ENCODE peak calls at places on chromosomes 4 and X, in six cellular contexts. W is gastrocnemius medialis; C is MCF 10A; U is CD8-positive, alpha-beta T cell; J is iris pigment epithelial cell; Z is activated CD4-positive, alpha-beta T cell treated with anti-CD3 and anti-CD28 coated beads, Interleukin-2, amount 10 ng/mL, durations not matched to agents 7 days and 5 days. H is an unnamed sample.

GRCh38 chrX:1391707-1392375 is at the start of gene SLC25A6:
- DNase-seq in U (peak; percentile 99), Z (peak; percentile 99), C (peak; percentile 96), J (peak; percentile 97), W (peak; percentile 98), H (no peak)

GRCh38 chrX:52608961-52609360 is 45.7 kb downstream of the SSX7 start:
- DNase-seq in W (no peak), Z (no peak), U (no peak), J (no peak), C (no peak), H (no peak)

GRCh38 chrX:8815460-8816065 is 14.4 kb upstream of the FAM9A start:
- DNase-seq in J (peak; percentile 40), Z (peak; percentile 30), W (no peak), C (peak; percentile 71), U (no peak), H (peak; percentile 42)

GRCh38 chr4:123866796-123867195 is 470.2 kb downstream of the SPRY1 start:
- DNase-seq in W (no peak), Z (no peak), J (no peak), U (no peak), C (no peak), H (no peak)

GRCh38 chrX:52424658-52425057 is 55.8 kb downstream of the XAGE2 start:
- DNase-seq in J (peak; percentile 52), U (no peak), W (no peak), Z (no peak), C (peak; percentile 36), H (no peak)

GRCh38 chr4:37561196-37561802 is 124.9 kb downstream of the RELL1 start:
- DNase-seq in J (no peak), U (no peak), Z (no peak), C (no peak), W (no peak), H (no peak)

GRCh38 chrX:43436497-43436896 is 219.6 kb upstream of the MAOA start:
- DNase-seq in C (no peak), Z (no peak), J (no peak), W (no peak), U (no peak), H (no peak)

GRCh38 chr4:304987-305680 is at the start of gene ZNF732:
- DNase-seq in J (peak; percentile 93), C (peak; percentile 89), W (no peak), U (no peak), Z (no peak), H (no peak)

GRCh38 chrX:37926700-37927099 is 79.3 kb upstream of the DYNLT3 start:
- DNase-seq in W (no peak), C (peak; percentile 45), J (peak; percentile 40), Z (no peak), U (no peak), H (peak; percentile 23)

GRCh38 chrX:83022020-83022419 is 486.1 kb upstream of the POU3F4 start:
- DNase-seq in W (no peak), U (no peak), C (peak; percentile 96), Z (no peak), J (peak; percentile 16), H (no peak)

GRCh38 chr4:159504634-159505033 is 401.8 kb downstream of the RAPGEF2 start:
- DNase-seq in C (peak; percentile 77), J (peak; percentile 65), Z (no peak), W (no peak), U (no peak), H (no peak)

GRCh38 chr4:86822136-86822535 is 27.0 kb downstream of the SLC10A6 start:
- DNase-seq in Z (no peak), U (no peak), J (peak; percentile 27), W (no peak), C (no peak), H (no peak)

GRCh38 chr4:75555294-75556164 is at the start of gene ODAPH:
- DNase-seq in U (no peak), C (peak; percentile 63), J (peak; percentile 87), W (no peak), Z (peak; percentile 10), H (no peak)

GRCh38 chr4:55169352-55169959 is 44.1 kb upstream of the KDR start:
- DNase-seq in J (peak; percentile 29), U (no peak), C (peak; percentile 47), W (no peak), Z (no peak), H (no peak)

GRCh38 chr4:15729910-15730533 is 27.2 kb downstream of the BST1 start:
- DNase-seq in J (peak; percentile 38), C (peak; percentile 67), U (peak; percentile 12), Z (peak; percentile 52), W (no peak), H (peak; percentile 23)

GRCh38 chrX:116499780-116500179 is 37.0 kb upstream of the CT83 start:
- DNase-seq in C (peak; percentile 81), U (no peak), W (no peak), Z (no peak), J (peak; percentile 74), H (no peak)

GRCh38 chr4:8391972-8392371 is 48.6 kb downstream of the ACOX3 start:
- DNase-seq in Z (no peak), J (peak; percentile 94), W (peak; percentile 80), C (peak; percentile 58), U (no peak), H (no peak)

GRCh38 chrX:107766470-107767140 is 9.0 kb downstream of the TSC22D3 start:
- DNase-seq in W (no peak), Z (no peak), C (peak; percentile 78), U (no peak), J (peak; percentile 52), H (no peak)

GRCh38 chrX:96112689-96113088 is 572.0 kb upstream of the DIAPH2 start:
- DNase-seq in U (no peak), W (no peak), C (no peak), J (no peak), Z (no peak), H (no peak)

GRCh38 chr4:125368684-125369083 is 53.9 kb downstream of the FAT4 start:
- DNase-seq in U (no peak), Z (no peak), J (peak; percentile 89), W (no peak), C (peak; percentile 73), H (no peak)

GRCh38 chr4:15848191-15848842 is 70.2 kb downstream of the CD38 start:
- DNase-seq in C (peak; percentile 25), U (no peak), W (no peak), Z (no peak), J (peak; percentile 6), H (no peak)

GRCh38 chr4:6749340-6750171 is 33.0 kb upstream of the KIAA0232 start:
- DNase-seq in W (peak; percentile 33), C (peak; percentile 73), J (no peak), U (no peak), Z (no peak), H (peak; percentile 53)

H was measured in erythroblast.